ENCODE peak calls at places on chromosomes 13 and 19, in eight cellular contexts. P is breast epithelium, F is SK-N-MC, A is transverse colon, H is sigmoid colon, D is GM23338, N is endothelial cell of umbilical vein, T is Panc1. K is an unnamed sample.

GRCh38 chr19:4909172-4909896 is at the start of gene UHRF1:
- DNase-seq in T (no peak), D (peak), A (peak), F (no peak), P (no peak), H (no peak), N (no peak), K (peak)

GRCh38 chr13:52899206-52899605 is 50.8 kb upstream of the PCDH8 start:
- DNase-seq in A (no peak), P (no peak), H (no peak), N (no peak), D (no peak), T (no peak), F (no peak), K (no peak)

GRCh38 chr13:110331362-110331761 is 24.3 kb downstream of the COL4A2 start:
- DNase-seq in A (no peak), H (peak), P (peak), T (no peak), D (no peak), N (no peak), F (no peak), K (no peak)

GRCh38 chr13:106100261-106100919 is 435.1 kb downstream of the EFNB2 start:
- DNase-seq in P (no peak), D (peak), A (peak), F (no peak), H (no peak), T (no peak), N (no peak), K (no peak)

GRCh38 chr19:50482886-50483285 is 6.2 kb upstream of the GARIN5A start:
- DNase-seq in F (no peak), H (no peak), D (no peak), A (no peak), P (no peak), T (no peak), N (no peak), K (no peak)

GRCh38 chr19:50329146-50329925 is at the start of gene KCNC3:
- DNase-seq in D (peak), F (peak), A (peak), P (peak), N (peak), T (peak), H (peak), K (peak)

GRCh38 chr19:15197275-15198005 is 3.4 kb downstream of the NOTCH3 start:
- DNase-seq in P (no peak), T (no peak), N (no peak), D (no peak), A (no peak), H (no peak), F (no peak), K (peak)

GRCh38 chr19:38850976-38851621 is 1.3 kb upstream of the HNRNPL start:
- DNase-seq in P (no peak), F (no peak), D (peak), N (peak), H (peak), T (no peak), A (peak), K (no peak)

GRCh38 chr19:32798201-32798600 is 71.4 kb downstream of the SLC7A9 start:
- DNase-seq in T (no peak), F (no peak), D (no peak), A (no peak), H (no peak), P (no peak), N (no peak), K (no peak)

GRCh38 chr13:87274209-87274819 is 396.9 kb upstream of the SLITRK5 start:
- DNase-seq in T (no peak), A (peak), N (no peak), D (peak), H (no peak), P (no peak), F (peak), K (peak)

GRCh38 chr19:58553799-58554493 is 959 bp downstream of the CHMP2A start:
- DNase-seq in N (no peak), D (no peak), P (no peak), F (no peak), A (no peak), T (no peak), H (peak), K (peak)

GRCh38 chr13:41065098-41065497 is 3.8 kb downstream of the WBP4 start:
- DNase-seq in A (no peak), N (peak), P (no peak), H (no peak), F (no peak), D (no peak), T (no peak), K (no peak)

GRCh38 chr13:27354379-27354778 is 70.0 kb upstream of the GTF3A start:
- DNase-seq in D (no peak), T (no peak), A (no peak), F (no peak), P (no peak), H (no peak), N (no peak), K (no peak)

GRCh38 chr19:33297401-33298145 is 4.8 kb downstream of the CEBPA start:
- DNase-seq in D (no peak), N (no peak), T (no peak), F (no peak), P (peak), A (no peak), H (peak), K (peak)

GRCh38 chr13:95564948-95565347 is 12.4 kb downstream of the CLDN10 start:
- DNase-seq in D (no peak), F (no peak), P (no peak), N (peak), T (no peak), A (no peak), H (no peak), K (no peak)

GRCh38 chr13:64591981-64592380 is 2638.2 kb downstream of the PCDH9 start:
- DNase-seq in T (no peak), D (no peak), N (no peak), P (no peak), H (no peak), A (no peak), F (no peak), K (no peak)

GRCh38 chr13:53783466-53783865 is 754.9 kb downstream of the OLFM4 start:
- DNase-seq in N (no peak), A (no peak), F (no peak), H (no peak), T (no peak), D (no peak), P (no peak), K (no peak)

GRCh38 chr19:38990949-38991697 is 15.6 kb upstream of the FBXO17 start:
- DNase-seq in N (no peak), P (no peak), D (no peak), A (no peak), H (no peak), T (no peak), F (no peak), K (no peak)

GRCh38 chr13:92802776-92803175 is 423.8 kb upstream of the GPC6 start:
- DNase-seq in N (no peak), P (no peak), H (no peak), A (no peak), T (no peak), D (no peak), F (no peak), K (no peak)

GRCh38 chr19:15195987-15196682 is 4.7 kb downstream of the NOTCH3 start:
- DNase-seq in T (no peak), A (peak), H (no peak), P (peak), F (no peak), D (peak), N (no peak), K (no peak)

GRCh38 chr19:44903602-44904425 is 1.8 kb upstream of the APOE start:
- DNase-seq in A (peak), H (peak), D (peak), N (peak), T (no peak), P (peak), F (no peak), K (peak)

GRCh38 chr19:18574691-18575291 is 3.1 kb downstream of the UBA52 start:
- DNase-seq in A (no peak), N (no peak), T (no peak), D (no peak), P (no peak), F (no peak), H (no peak), K (no peak)

GRCh38 chr19:2271516-2272103 is 10.4 kb downstream of the PEAK3 start:
- DNase-seq in P (no peak), A (peak), D (no peak), H (no peak), T (no peak), N (no peak), F (no peak), K (peak)

GRCh38 chr13:102721800-102722231 is 27.0 kb upstream of the METTL21C start:
- DNase-seq in T (no peak), D (no peak), H (no peak), P (no peak), N (no peak), F (no peak), A (no peak), K (no peak)

GRCh38 chr13:112651750-112652511 is 37.9 kb upstream of the ATP11A start:
- DNase-seq in T (no peak), P (peak), A (no peak), N (no peak), H (no peak), F (no peak), D (no peak), K (no peak)

GRCh38 chr13:35646061-35646774 is 169.7 kb upstream of the MAB21L1 start:
- DNase-seq in T (no peak), H (no peak), P (no peak), F (no peak), A (no peak), D (no peak), N (no peak), K (no peak)

GRCh38 chr19:3450796-3451411 is 29.4 kb downstream of the SMIM24 start:
- DNase-seq in A (peak), H (peak), D (no peak), P (no peak), N (peak), T (peak), F (no peak), K (no peak)

GRCh38 chr13:67099494-67099893 is 130.6 kb downstream of the PCDH9 start:
- DNase-seq in D (no peak), H (no peak), A (no peak), N (no peak), P (no peak), F (no peak), T (no peak), K (no peak)

GRCh38 chr13:71831716-71832115 is 35.3 kb downstream of the DACH1 start:
- DNase-seq in P (no peak), T (no peak), A (no peak), H (no peak), N (no peak), D (peak), F (no peak), K (peak)

GRCh38 chr13:57918913-57919312 is 287.4 kb downstream of the PCDH17 start:
- DNase-seq in D (peak), T (no peak), F (no peak), H (no peak), A (no peak), N (no peak), P (no peak), K (no peak)

GRCh38 chr13:102584423-102584822 is 12.4 kb upstream of the TPP2 start:
- DNase-seq in A (no peak), F (no peak), H (no peak), P (no peak), T (no peak), D (no peak), N (no peak), K (peak)

GRCh38 chr13:109815651-109816050 is 29.3 kb upstream of the IRS2 start:
- DNase-seq in H (no peak), D (no peak), T (no peak), N (no peak), F (no peak), A (no peak), P (no peak), K (no peak)

GRCh38 chr19:14450168-14450874 is 17.2 kb downstream of the PKN1 start:
- DNase-seq in N (peak), D (peak), T (no peak), F (peak), H (no peak), A (no peak), P (no peak), K (peak)

GRCh38 chr19:55251296-55252081 is 7.3 kb downstream of the PPP6R1 start:
- DNase-seq in F (no peak), A (no peak), D (no peak), H (no peak), T (no peak), P (no peak), N (peak), K (peak)

GRCh38 chr19:46413262-46414031 is at the start of gene CCDC8:
- DNase-seq in H (peak), F (no peak), T (no peak), P (peak), N (no peak), D (peak), A (peak), K (no peak)

GRCh38 chr13:90968510-90968909 is 379.0 kb upstream of the MIR17HG start:
- DNase-seq in P (no peak), F (peak), H (no peak), N (no peak), T (no peak), D (peak), A (no peak), K (no peak)

GRCh38 chr19:2618611-2619010 is 83.9 kb downstream of the GNG7 start:
- DNase-seq in A (peak), F (no peak), P (no peak), T (no peak), D (no peak), N (peak), H (peak), K (no peak)

GRCh38 chr19:48551437-48552302 is at the start of gene SULT2B1:
- DNase-seq in D (no peak), A (peak), T (no peak), F (no peak), H (no peak), N (no peak), P (peak), K (no peak)
- TF ChIP-seq POLR2AphosphoS5 in D (no peak), A (peak), T (no peak), F (no peak), H (no peak), N (no peak), P (peak), K (no peak)

DNA sequence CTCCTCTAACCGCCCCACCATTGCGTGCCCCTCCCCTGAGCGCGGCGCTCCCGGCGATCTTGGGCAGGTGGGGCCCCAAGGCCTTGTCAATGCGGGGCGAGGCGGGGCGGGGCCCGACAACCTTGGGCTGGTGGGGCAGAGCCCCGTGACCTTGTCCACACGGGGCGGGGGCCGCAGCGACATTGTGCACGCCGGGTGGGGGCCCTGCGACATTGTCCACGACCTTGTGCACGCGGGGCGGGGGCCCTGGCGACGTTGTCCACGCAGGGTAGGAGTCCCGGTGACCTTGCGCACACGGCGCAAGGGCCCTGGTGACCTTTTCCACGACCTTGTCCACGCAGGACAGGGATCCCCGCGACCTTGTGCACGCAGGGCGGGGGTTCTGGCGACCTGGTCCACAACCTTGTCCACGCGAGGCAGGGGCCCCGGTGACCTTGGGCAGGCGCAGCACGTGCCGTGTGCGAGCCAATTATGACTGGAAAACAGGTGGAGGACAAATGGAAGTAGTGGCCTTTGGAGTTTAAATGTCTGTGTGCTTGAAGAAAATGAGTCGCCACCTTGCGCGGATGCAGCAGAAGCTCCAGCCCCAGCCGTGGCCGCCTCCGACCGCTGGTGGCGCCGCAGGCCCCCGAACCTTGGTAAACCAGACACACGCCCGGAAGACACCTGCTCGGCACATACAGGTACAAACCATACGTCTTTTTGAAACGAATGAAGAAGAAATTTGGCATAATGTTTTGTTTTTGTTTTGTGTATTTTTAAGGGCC is 62.6 kb downstream of the LATS2 start:
- DNase-seq in D (peak), H (no peak), A (no peak), N (no peak), T (no peak), F (no peak), P (no peak), K (no peak)
- TF ChIP-seq POLR2AphosphoS5 in D (no peak), H (no peak), A (no peak), N (no peak), T (no peak), F (no peak), P (no peak), K (no peak)

GRCh38 chr13:113814435-113814821 is 49.4 kb downstream of the GAS6 start:
- DNase-seq in F (no peak), D (no peak), A (no peak), N (no peak), P (no peak), H (no peak), T (no peak), K (no peak)

GRCh38 chr13:113812140-113813036 is 51.5 kb downstream of the GAS6 start:
- DNase-seq in N (no peak), D (no peak), F (no peak), H (no peak), P (no peak), T (no peak), A (no peak), K (no peak)

GRCh38 chr13:113813070-113813748 is 50.7 kb downstream of the GAS6 start:
- DNase-seq in N (no peak), P (no peak), D (no peak), F (no peak), A (no peak), H (no peak), T (no peak), K (no peak)

GRCh38 chr13:113815151-113816058 is 48.5 kb downstream of the GAS6 start:
- DNase-seq in T (no peak), H (no peak), A (no peak), P (no peak), F (no peak), N (peak), D (no peak), K (peak)

DNA sequence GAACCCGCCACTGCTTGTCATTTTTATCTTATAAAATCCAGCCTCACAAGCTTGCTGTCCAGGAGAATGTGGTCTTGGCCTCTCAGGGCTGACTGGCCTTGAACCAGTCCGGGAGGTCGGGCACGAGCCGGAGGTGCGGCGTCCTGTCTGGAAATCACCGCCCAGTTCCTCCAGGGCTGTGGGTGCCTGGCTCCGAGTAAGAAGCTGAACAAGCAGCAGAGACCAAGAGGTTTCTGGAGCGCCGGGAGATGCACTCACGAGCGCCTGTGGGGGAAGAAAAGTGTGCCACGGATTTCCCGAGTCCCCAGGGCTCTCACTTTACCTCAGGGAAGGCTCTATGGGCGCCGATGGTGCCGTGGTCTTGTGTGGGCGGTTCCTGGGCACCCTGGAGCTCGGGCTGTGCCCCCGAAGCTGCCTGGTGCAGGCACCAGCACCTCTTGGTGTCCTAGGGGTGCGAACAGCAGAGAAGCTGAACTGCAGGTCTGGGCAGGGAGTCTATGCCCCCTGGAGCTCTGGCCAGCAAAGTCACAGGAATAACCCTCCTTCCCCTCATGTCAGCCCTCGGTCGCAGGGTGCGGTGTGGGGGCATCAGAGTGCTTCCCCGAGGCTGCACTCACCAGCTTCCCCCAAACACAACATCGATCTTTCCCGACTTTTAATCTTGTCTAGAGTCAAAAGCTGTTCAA is 50.0 kb downstream of the GAS6 start:
- DNase-seq in A (no peak), P (no peak), T (no peak), F (no peak), H (no peak), N (peak), D (no peak), K (no peak)
- TF ChIP-seq POLR2AphosphoS5 in A (no peak), P (no peak), T (no peak), F (no peak), H (no peak), N (no peak), D (no peak), K (no peak)

GRCh38 chr13:74253161-74253560 is 119.0 kb upstream of the KLF12 start:
- DNase-seq in F (no peak), T (no peak), H (no peak), D (no peak), N (no peak), P (no peak), A (no peak), K (no peak)
- TF ChIP-seq POLR2AphosphoS5 in F (no peak), T (no peak), H (no peak), D (no peak), N (no peak), P (no peak), A (no peak), K (no peak)

DNA sequence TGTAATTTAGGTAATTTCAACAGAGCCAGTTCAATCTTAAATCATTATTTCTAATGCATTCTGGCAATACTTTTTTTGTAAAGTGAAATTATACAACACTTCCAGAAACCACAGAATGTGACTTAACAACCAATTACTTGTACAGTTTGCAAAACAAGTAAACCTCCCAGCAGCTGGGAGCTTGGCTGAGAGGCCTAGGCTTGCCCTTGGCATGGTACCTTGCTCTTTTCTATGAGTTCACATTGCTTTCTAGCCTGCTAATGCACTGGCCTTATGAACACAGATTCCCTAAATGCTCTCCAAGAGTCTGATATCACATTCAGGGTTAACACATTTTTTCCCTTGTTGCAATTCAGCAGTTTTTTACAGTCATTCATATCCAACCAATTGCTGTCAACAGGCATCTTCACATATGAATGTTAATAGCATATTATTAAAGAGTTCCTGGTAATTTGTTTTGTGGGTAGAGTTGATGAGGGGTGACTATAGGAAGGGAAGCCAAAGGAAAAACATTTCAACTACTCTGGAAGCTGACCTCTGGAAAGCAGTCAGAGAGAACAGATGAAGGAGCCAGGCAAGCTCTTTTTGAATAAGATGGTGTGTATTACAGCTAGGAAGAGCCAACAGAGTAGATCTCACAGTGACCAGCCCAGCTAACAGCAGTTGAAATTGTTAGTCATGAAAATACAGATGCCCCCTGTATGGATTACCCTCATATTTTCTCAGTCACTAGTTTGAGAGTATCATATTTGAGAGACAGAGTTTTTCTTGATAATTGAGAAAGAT is 174.9 kb downstream of the ENOX1 start:
- DNase-seq in A (no peak), T (no peak), N (no peak), H (no peak), D (no peak), P (no peak), F (no peak), K (no peak)
- TF ChIP-seq POLR2AphosphoS5 in A (no peak), T (no peak), N (no peak), H (no peak), D (no peak), P (no peak), F (no peak), K (no peak)

K was measured in HL-60.